ENCODE peak calls at places on chromosomes 13 and 19, in six cellular contexts. One of them, this sample, is unnamed.

GRCh38 chr13:22757530-22758120 is 423.2 kb upstream of the SGCG start:
- DNase-seq in AG09319: no peak
- DNase-seq in astrocyte of the spinal cord: peak; percentile 4
- DNase-seq in cardiac fibroblast: peak; percentile 20
- DNase-seq in fibroblast of mammary gland: peak; percentile 14
- DNase-seq in nephron progenitor cell: no peak
- DNase-seq in this sample: no peak

GRCh38 chr13:110641055-110642015 is 26.0 kb downstream of the NAXD start:
- DNase-seq in AG09319: no peak
- DNase-seq in astrocyte of the spinal cord: peak; percentile 34
- DNase-seq in cardiac fibroblast: peak; percentile 27
- DNase-seq in fibroblast of mammary gland: peak; percentile 55
- DNase-seq in nephron progenitor cell: no peak
- DNase-seq in this sample: peak; percentile 72

GRCh38 chr13:67230774-67231480 is 791 bp upstream of the PCDH9 start:
- DNase-seq in AG09319: peak; percentile 7
- DNase-seq in astrocyte of the spinal cord: peak; percentile 78
- DNase-seq in cardiac fibroblast: peak; percentile 78
- DNase-seq in fibroblast of mammary gland: peak; percentile 62
- DNase-seq in nephron progenitor cell: peak; percentile 78
- DNase-seq in this sample: peak; percentile 75

GRCh38 chr13:99816321-99816720 is 155.2 kb downstream of the ZIC5 start:
- DNase-seq in AG09319: no peak
- DNase-seq in astrocyte of the spinal cord: no peak
- DNase-seq in cardiac fibroblast: no peak
- DNase-seq in fibroblast of mammary gland: no peak
- DNase-seq in nephron progenitor cell: no peak
- DNase-seq in this sample: no peak

GRCh38 chr19:2171349-2172145 is 7.8 kb downstream of the DOT1L start:
- DNase-seq in AG09319: no peak
- DNase-seq in astrocyte of the spinal cord: no peak
- DNase-seq in cardiac fibroblast: peak; percentile 60
- DNase-seq in fibroblast of mammary gland: peak; percentile 47
- DNase-seq in nephron progenitor cell: no peak
- DNase-seq in this sample: peak; percentile 55

GRCh38 chr19:51681286-51681956 is 11.7 kb upstream of the SPACA6 start:
- DNase-seq in AG09319: no peak
- DNase-seq in astrocyte of the spinal cord: no peak
- DNase-seq in cardiac fibroblast: peak; percentile 50
- DNase-seq in fibroblast of mammary gland: no peak
- DNase-seq in nephron progenitor cell: no peak
- DNase-seq in this sample: no peak

GRCh38 chr19:29285878-29286277 is 72.9 kb upstream of the UQCRFS1 start:
- DNase-seq in AG09319: no peak
- DNase-seq in astrocyte of the spinal cord: no peak
- DNase-seq in cardiac fibroblast: no peak
- DNase-seq in fibroblast of mammary gland: no peak
- DNase-seq in nephron progenitor cell: peak; percentile 53
- DNase-seq in this sample: no peak

GRCh38 chr19:16595097-16595496 is 22.9 kb upstream of the SLC35E1 start:
- DNase-seq in AG09319: no peak
- DNase-seq in astrocyte of the spinal cord: no peak
- DNase-seq in cardiac fibroblast: no peak
- DNase-seq in fibroblast of mammary gland: no peak
- DNase-seq in nephron progenitor cell: no peak
- DNase-seq in this sample: no peak

GRCh38 chr13:77118134-77118533 is 91.2 kb upstream of the FBXL3 start:
- DNase-seq in AG09319: no peak
- DNase-seq in astrocyte of the spinal cord: no peak
- DNase-seq in cardiac fibroblast: no peak
- DNase-seq in fibroblast of mammary gland: no peak
- DNase-seq in nephron progenitor cell: no peak
- DNase-seq in this sample: no peak

GRCh38 chr13:110248449-110249143 is 58.4 kb downstream of the COL4A1 start:
- DNase-seq in AG09319: no peak
- DNase-seq in astrocyte of the spinal cord: no peak
- DNase-seq in cardiac fibroblast: no peak
- DNase-seq in fibroblast of mammary gland: no peak
- DNase-seq in nephron progenitor cell: no peak
- DNase-seq in this sample: peak; percentile 15

GRCh38 chr13:29589967-29590366 is 5.5 kb downstream of the SLC7A1 start:
- DNase-seq in AG09319: no peak
- DNase-seq in astrocyte of the spinal cord: no peak
- DNase-seq in cardiac fibroblast: no peak
- DNase-seq in fibroblast of mammary gland: no peak
- DNase-seq in nephron progenitor cell: no peak
- DNase-seq in this sample: no peak
- TF ChIP-seq CTCF in AG09319: peak; percentile 18
- TF ChIP-seq CTCF in astrocyte of the spinal cord: peak; percentile 30
- TF ChIP-seq CTCF in cardiac fibroblast: no peak
- TF ChIP-seq CTCF in fibroblast of mammary gland: no peak
- TF ChIP-seq CTCF in nephron progenitor cell: no peak
- TF ChIP-seq CTCF in this sample: no peak

DNA sequence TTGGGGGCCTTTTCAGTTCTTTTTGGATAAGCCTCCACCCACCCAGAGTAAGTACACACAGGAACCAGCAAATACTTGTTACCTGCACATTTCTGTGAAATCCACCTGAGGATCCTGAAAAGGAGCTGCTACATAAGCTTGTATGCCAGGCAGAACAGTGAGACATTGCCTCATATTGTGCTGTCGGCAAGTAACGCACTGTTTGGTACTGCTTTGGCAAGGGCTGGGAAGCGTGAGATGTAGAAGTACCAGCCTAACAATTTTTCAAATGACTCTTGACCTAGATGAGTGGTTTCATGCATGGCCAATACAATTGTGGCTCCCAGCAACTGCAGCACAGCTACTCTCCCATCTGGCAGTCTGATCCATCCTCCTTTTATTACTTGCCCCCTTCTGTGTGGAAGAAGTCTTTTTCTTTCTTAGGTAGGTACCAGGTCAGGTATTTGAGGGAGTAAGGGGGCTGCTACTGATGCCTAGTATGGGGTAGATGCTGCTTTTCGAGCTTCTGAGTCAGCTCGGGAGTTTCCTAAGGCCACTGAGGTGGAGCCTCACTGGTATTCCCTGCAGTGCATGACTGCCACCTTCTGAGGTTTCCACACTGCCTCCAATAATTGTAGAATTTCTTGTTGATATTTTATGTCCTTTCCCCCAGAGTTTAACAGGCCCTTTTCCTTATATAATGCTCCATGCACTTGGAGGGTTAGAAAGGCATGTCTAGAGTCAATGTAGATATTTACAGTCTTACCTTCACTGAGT is 52.2 kb downstream of the ZNF737 start:
- DNase-seq in AG09319: no peak
- DNase-seq in astrocyte of the spinal cord: no peak
- DNase-seq in cardiac fibroblast: no peak
- DNase-seq in fibroblast of mammary gland: no peak
- DNase-seq in nephron progenitor cell: no peak
- DNase-seq in this sample: no peak
- TF ChIP-seq CTCF in AG09319: no peak
- TF ChIP-seq CTCF in astrocyte of the spinal cord: no peak
- TF ChIP-seq CTCF in cardiac fibroblast: no peak
- TF ChIP-seq CTCF in fibroblast of mammary gland: no peak
- TF ChIP-seq CTCF in nephron progenitor cell: no peak
- TF ChIP-seq CTCF in this sample: no peak

DNA sequence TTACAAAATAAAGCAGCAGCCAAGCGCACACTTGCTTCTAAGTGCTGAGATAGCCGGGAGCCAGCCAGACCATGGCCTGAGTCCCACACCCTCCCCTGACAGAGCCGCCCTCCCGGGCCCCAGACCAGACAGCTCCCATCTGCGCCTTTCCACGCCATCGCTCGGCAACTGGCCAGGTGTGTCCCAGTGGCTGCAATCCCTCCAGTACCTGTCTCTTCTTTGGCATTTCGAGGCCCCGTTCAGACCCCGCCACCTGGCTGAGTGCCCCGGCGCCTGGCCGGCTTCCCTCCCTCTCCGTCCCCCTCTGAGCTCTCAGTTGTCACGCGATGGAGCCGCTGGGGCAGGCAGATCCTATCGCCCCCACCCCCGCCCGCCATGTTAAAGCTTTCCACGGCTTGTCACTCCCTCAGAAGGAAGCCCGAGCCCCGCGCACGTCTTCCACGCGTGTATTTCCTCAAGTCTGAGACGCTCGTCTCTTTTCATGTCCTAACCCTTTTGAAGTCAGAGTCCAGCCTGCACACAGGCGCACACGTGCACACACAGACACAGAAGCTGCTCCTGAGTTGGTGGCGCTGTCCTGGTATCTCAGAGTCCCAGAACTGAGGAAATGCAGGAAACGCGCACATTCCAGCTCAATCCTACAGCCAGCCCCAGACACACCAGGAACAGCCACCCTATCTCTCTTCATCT is 7.9 kb downstream of the MLLT1 start:
- DNase-seq in AG09319: no peak
- DNase-seq in astrocyte of the spinal cord: peak; percentile 51
- DNase-seq in cardiac fibroblast: peak; percentile 92
- DNase-seq in fibroblast of mammary gland: peak; percentile 67
- DNase-seq in nephron progenitor cell: no peak
- DNase-seq in this sample: peak; percentile 80
- TF ChIP-seq CTCF in AG09319: peak; percentile 8
- TF ChIP-seq CTCF in astrocyte of the spinal cord: no peak
- TF ChIP-seq CTCF in cardiac fibroblast: no peak
- TF ChIP-seq CTCF in fibroblast of mammary gland: no peak
- TF ChIP-seq CTCF in nephron progenitor cell: no peak
- TF ChIP-seq CTCF in this sample: no peak

DNA sequence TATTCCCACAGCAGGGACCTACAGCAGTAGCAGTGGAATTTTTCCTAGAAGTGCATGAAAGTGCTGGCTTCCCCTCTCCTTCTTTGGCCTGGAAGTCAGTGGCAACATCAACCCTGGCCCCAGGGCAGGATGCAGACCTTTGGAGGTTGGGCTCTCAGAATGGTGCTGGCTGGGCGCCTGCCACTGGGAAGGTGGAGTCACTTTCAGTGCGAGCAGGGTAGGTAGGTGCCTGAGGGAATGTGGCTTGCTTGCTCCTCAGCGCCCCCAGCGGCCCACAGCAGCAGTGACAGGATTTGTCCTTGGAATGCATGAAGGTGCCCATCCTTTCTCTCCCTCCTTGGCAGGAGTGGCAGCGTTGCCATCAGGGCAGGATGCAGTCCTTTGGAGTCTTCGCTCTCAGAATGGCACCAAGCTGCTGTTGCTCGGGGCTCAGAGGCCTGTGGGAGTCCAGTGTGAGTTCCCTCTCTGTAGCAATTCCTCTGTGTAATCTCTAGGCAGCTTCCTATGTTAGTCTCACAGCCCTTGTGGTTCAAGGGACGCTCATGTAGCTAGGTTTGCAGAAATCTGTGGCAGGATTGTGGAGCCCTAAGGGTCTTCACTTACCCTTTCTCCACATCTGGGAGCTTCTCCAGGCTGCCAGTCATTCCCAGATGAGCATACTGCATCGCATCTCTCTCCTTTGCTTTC is 354.4 kb upstream of the DACH1 start:
- DNase-seq in AG09319: no peak
- DNase-seq in astrocyte of the spinal cord: no peak
- DNase-seq in cardiac fibroblast: peak; percentile 2
- DNase-seq in fibroblast of mammary gland: no peak
- DNase-seq in nephron progenitor cell: peak; percentile 46
- DNase-seq in this sample: peak; percentile 57
- TF ChIP-seq CTCF in AG09319: peak; percentile 59
- TF ChIP-seq CTCF in astrocyte of the spinal cord: peak; percentile 76
- TF ChIP-seq CTCF in cardiac fibroblast: peak; percentile 62
- TF ChIP-seq CTCF in fibroblast of mammary gland: peak; percentile 37
- TF ChIP-seq CTCF in nephron progenitor cell: peak; percentile 64
- TF ChIP-seq CTCF in this sample: peak; percentile 38

GRCh38 chr19:39735688-39736087 is 2.1 kb downstream of the CLC start:
- DNase-seq in AG09319: no peak
- DNase-seq in astrocyte of the spinal cord: no peak
- DNase-seq in cardiac fibroblast: no peak
- DNase-seq in fibroblast of mammary gland: no peak
- DNase-seq in nephron progenitor cell: no peak
- DNase-seq in this sample: no peak

GRCh38 chr19:39731685-39732084 is 6.1 kb downstream of the CLC start:
- DNase-seq in AG09319: no peak
- DNase-seq in astrocyte of the spinal cord: no peak
- DNase-seq in cardiac fibroblast: no peak
- DNase-seq in fibroblast of mammary gland: no peak
- DNase-seq in nephron progenitor cell: no peak
- DNase-seq in this sample: no peak

GRCh38 chr19:39736088-39736487 is 1.7 kb downstream of the CLC start:
- DNase-seq in AG09319: no peak
- DNase-seq in astrocyte of the spinal cord: no peak
- DNase-seq in cardiac fibroblast: no peak
- DNase-seq in fibroblast of mammary gland: no peak
- DNase-seq in nephron progenitor cell: no peak
- DNase-seq in this sample: no peak

GRCh38 chr19:39737351-39737750 is 478 bp downstream of the CLC start:
- DNase-seq in AG09319: no peak
- DNase-seq in astrocyte of the spinal cord: no peak
- DNase-seq in cardiac fibroblast: no peak
- DNase-seq in fibroblast of mammary gland: no peak
- DNase-seq in nephron progenitor cell: no peak
- DNase-seq in this sample: no peak

DNA sequence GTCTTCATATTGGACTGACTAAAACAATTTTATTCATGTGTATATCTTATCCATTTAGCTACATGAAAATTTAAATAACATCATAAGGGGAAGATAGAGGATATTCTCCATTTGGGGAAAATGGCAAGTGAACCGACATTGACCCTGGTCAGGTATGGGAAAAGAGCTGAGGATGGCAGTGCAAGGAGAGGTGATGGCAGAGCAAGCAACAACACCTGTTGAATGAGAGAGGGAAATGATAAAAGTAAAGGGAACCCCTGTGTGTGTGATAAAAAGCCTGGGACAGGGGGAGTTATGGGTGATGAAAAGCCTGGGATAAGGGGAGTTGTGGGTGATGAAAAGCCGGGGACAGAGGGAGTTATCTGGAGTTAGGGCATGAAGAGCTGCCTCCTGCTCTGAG is 4.0 kb downstream of the CLC start:
- DNase-seq in AG09319: no peak
- DNase-seq in astrocyte of the spinal cord: no peak
- DNase-seq in cardiac fibroblast: no peak
- DNase-seq in fibroblast of mammary gland: no peak
- DNase-seq in nephron progenitor cell: no peak
- DNase-seq in this sample: no peak
- TF ChIP-seq CTCF in AG09319: no peak
- TF ChIP-seq CTCF in astrocyte of the spinal cord: no peak
- TF ChIP-seq CTCF in cardiac fibroblast: no peak
- TF ChIP-seq CTCF in fibroblast of mammary gland: no peak
- TF ChIP-seq CTCF in nephron progenitor cell: no peak
- TF ChIP-seq CTCF in this sample: no peak

DNA sequence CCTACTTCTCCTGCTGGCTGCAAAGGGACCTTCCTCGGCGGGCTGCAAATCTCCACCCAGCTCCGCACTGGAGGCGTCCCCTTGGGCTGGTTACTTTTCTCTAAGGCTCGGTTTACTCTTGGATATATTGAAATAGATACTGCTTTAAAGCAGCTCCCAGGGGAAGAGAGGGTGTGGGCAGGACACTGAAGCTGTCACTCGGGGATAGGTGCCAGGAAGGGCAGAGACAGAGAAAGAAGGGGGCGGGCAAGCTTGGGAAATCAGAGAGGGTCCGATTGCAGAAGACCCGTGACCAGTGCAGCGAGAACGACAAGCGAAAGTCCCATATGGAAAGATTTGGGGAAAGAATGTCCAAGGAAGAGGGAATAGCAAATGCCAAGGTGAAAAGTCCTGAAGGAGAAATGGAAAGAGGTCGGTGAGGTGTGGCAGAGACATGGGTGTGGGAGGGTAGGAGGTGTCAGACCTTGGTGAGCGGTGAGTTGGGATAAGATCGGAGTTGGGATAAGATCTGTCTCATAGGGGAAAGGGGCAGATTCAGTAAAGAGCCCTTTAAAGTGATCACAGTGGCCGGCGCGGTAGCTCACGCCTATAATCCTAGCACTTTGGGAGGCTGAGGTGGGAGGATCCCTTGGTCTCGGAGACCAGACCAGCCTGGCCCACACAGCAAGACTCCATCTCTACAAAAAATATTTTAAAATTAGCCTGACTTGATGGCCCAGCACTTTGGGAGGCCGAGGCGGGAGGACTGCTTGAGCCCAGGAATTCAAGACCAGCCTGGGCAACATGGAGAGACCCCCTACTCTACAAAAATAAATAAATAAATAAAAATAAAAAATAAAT is 618 bp downstream of the THSD8 start:
- DNase-seq in AG09319: no peak
- DNase-seq in astrocyte of the spinal cord: no peak
- DNase-seq in cardiac fibroblast: no peak
- DNase-seq in fibroblast of mammary gland: peak; percentile 10
- DNase-seq in nephron progenitor cell: no peak
- DNase-seq in this sample: no peak
- TF ChIP-seq CTCF in AG09319: no peak
- TF ChIP-seq CTCF in astrocyte of the spinal cord: no peak
- TF ChIP-seq CTCF in cardiac fibroblast: no peak
- TF ChIP-seq CTCF in fibroblast of mammary gland: no peak
- TF ChIP-seq CTCF in nephron progenitor cell: no peak
- TF ChIP-seq CTCF in this sample: no peak